ENCODE peak calls at places on chromosomes 13 and 19, in ten cellular contexts. M, T, U, K, I, Y, S, L, B and Z are unnamed samples.

GRCh38 chr13:113581871-113582270 is 2.7 kb upstream of the TFDP1 start:
- DNase-seq in Y (no peak), B (no peak), S (no peak), U (no peak), M (no peak), K (no peak), L (no peak), T (no peak), I (peak; percentile 26), Z (no peak)

GRCh38 chr13:95256086-95256485 is 45.2 kb downstream of the ABCC4 start:
- DNase-seq in I (no peak), L (no peak), K (no peak), U (no peak), M (no peak), S (peak; percentile 80), Y (peak; percentile 93), T (no peak), B (no peak), Z (no peak)

GRCh38 chr19:16714702-16715294 is 4.8 kb upstream of the NWD1 start:
- DNase-seq in L (peak; percentile 8), M (peak; percentile 76), Y (peak; percentile 27), I (peak; percentile 84), T (no peak), B (peak; percentile 14), U (peak; percentile 54), S (no peak), K (peak; percentile 61), Z (no peak)

GRCh38 chr13:33874871-33875270 is 56.9 kb downstream of the RFC3 start:
- DNase-seq in S (no peak), T (no peak), U (no peak), M (peak; percentile 10), B (no peak), Y (no peak), L (no peak), K (no peak), I (no peak), Z (no peak)

GRCh38 chr19:52891336-52891735 is 6.1 kb downstream of the ZNF320 start:
- DNase-seq in I (no peak), M (no peak), L (no peak), B (no peak), T (no peak), S (no peak), K (no peak), U (no peak), Y (no peak), Z (no peak)

GRCh38 chr19:16829822-16830289 is 658 bp downstream of the SIN3B start:
- DNase-seq in M (no peak), L (no peak), T (no peak), S (no peak), B (peak; percentile 7), K (no peak), U (no peak), Y (no peak), I (no peak), Z (no peak)

GRCh38 chr19:13748169-13748884 is 16.0 kb upstream of the MRI1 start:
- DNase-seq in M (peak; percentile 43), T (no peak), K (no peak), B (no peak), I (no peak), Y (peak; percentile 42), S (no peak), U (no peak), L (peak; percentile 15), Z (peak; percentile 10)

GRCh38 chr13:52179925-52180324 is 20.5 kb upstream of the NEK3 start:
- DNase-seq in U (no peak), Y (no peak), K (no peak), B (no peak), M (no peak), S (no peak), I (no peak), T (no peak), L (no peak), Z (no peak)

GRCh38 chr19:10001899-10002298 is 8.4 kb downstream of the COL5A3 start:
- DNase-seq in U (no peak), K (no peak), B (no peak), T (no peak), S (no peak), Y (no peak), L (no peak), M (peak; percentile 72), I (no peak), Z (no peak)

GRCh38 chr19:12779162-12779993 is 4.0 kb upstream of the HOOK2 start:
- DNase-seq in L (no peak), B (no peak), S (no peak), U (peak; percentile 56), K (peak; percentile 28), I (peak; percentile 59), Y (peak; percentile 79), T (peak; percentile 49), M (peak; percentile 46), Z (no peak)

GRCh38 chr13:108777421-108778420 is 148.3 kb downstream of the MYO16 start:
- DNase-seq in M (peak; percentile 45), Y (peak; percentile 86), U (no peak), L (no peak), K (no peak), S (no peak), I (no peak), B (no peak), T (no peak), Z (no peak)

GRCh38 chr19:5334366-5334739 is 6.3 kb downstream of the PTPRS start:
- DNase-seq in L (no peak), T (no peak), U (no peak), I (no peak), S (no peak), M (no peak), K (no peak), Y (no peak), B (no peak), Z (no peak)

GRCh38 chr13:26168276-26168814 is 53.8 kb downstream of the RNF6 start:
- DNase-seq in S (no peak), L (no peak), B (no peak), I (no peak), U (no peak), Y (peak; percentile 5), K (no peak), M (no peak), T (no peak), Z (no peak)

GRCh38 chr13:40452741-40453665 is 213.4 kb downstream of the FOXO1 start:
- DNase-seq in Y (peak; percentile 70), U (no peak), I (no peak), L (no peak), M (no peak), B (no peak), S (no peak), K (no peak), T (no peak), Z (no peak)

GRCh38 chr19:3094638-3095374 is 644 bp downstream of the GNA11 start:
- DNase-seq in B (peak; percentile 29), Y (no peak), L (no peak), M (no peak), U (peak; percentile 57), I (peak; percentile 66), K (no peak), T (no peak), S (no peak), Z (no peak)

GRCh38 chr13:23730251-23730650 is 158.9 kb downstream of the MIPEP start:
- DNase-seq in T (no peak), I (no peak), U (no peak), L (no peak), Y (no peak), K (no peak), M (no peak), B (no peak), S (no peak), Z (no peak)

GRCh38 chr19:45376045-45376724 is 5.8 kb upstream of the ERCC2 start:
- DNase-seq in I (peak; percentile 66), K (no peak), B (no peak), T (peak; percentile 82), L (no peak), S (peak; percentile 91), U (no peak), Y (peak; percentile 93), M (peak; percentile 96), Z (no peak)

GRCh38 chr19:34135033-34135370 is 37.3 kb upstream of the LSM14A start:
- DNase-seq in Y (no peak), K (no peak), I (no peak), L (no peak), U (no peak), T (no peak), B (no peak), M (no peak), S (no peak), Z (no peak)

GRCh38 chr19:51552996-51553725 is 17.9 kb upstream of the ZNF175 start:
- DNase-seq in B (peak; percentile 6), M (peak; percentile 97), I (peak; percentile 84), Y (peak; percentile 70), U (no peak), L (no peak), K (peak; percentile 15), S (no peak), T (no peak), Z (no peak)

GRCh38 chr13:62309904-62310303 is 894.3 kb upstream of the PCDH20 start:
- DNase-seq in B (no peak), S (no peak), Y (no peak), L (no peak), T (no peak), M (peak; percentile 54), U (no peak), K (no peak), I (no peak), Z (no peak)

GRCh38 chr13:63625869-63626268 is 2210.2 kb upstream of the PCDH20 start:
- DNase-seq in L (no peak), S (no peak), Y (peak; percentile 11), T (no peak), B (no peak), M (peak; percentile 4), K (no peak), U (no peak), I (no peak), Z (no peak)

GRCh38 chr13:113116206-113116800 is 6.3 kb upstream of the F10 start:
- DNase-seq in S (no peak), M (no peak), T (no peak), Y (no peak), I (no peak), U (no peak), K (no peak), B (no peak), L (no peak), Z (no peak)

GRCh38 chr13:82698383-82698782 is 1183.9 kb downstream of the SLITRK1 start:
- DNase-seq in K (no peak), Y (no peak), T (no peak), S (no peak), L (no peak), B (no peak), M (no peak), U (no peak), I (no peak), Z (no peak)

GRCh38 chr13:76976488-76976887 is 15.4 kb upstream of the CLN5 start:
- DNase-seq in I (no peak), B (no peak), M (no peak), U (no peak), L (no peak), T (no peak), S (no peak), K (no peak), Y (peak; percentile 36), Z (no peak)

GRCh38 chr13:102846261-102847015 is 606 bp downstream of the ERCC5 start:
- DNase-seq in S (no peak), K (no peak), L (peak; percentile 21), B (peak; percentile 76), I (no peak), Y (peak; percentile 39), U (peak; percentile 63), M (peak; percentile 36), T (no peak), Z (no peak)

GRCh38 chr13:31124225-31124624 is 37.5 kb downstream of the HSPH1 start:
- DNase-seq in K (no peak), Y (no peak), S (no peak), B (no peak), I (no peak), L (no peak), U (no peak), T (no peak), M (no peak), Z (no peak)

GRCh38 chr19:35736913-35737886 is 5.1 kb downstream of the IGFLR1 start:
- DNase-seq in I (no peak), S (no peak), K (no peak), T (no peak), U (no peak), M (no peak), Y (no peak), L (no peak), B (peak; percentile 25), Z (no peak)

GRCh38 chr13:101869553-101869952 is 417.1 kb downstream of the ITGBL1 start:
- DNase-seq in L (no peak), Y (no peak), T (peak; percentile 1), K (no peak), U (no peak), M (no peak), B (no peak), S (no peak), I (no peak), Z (no peak)